ENCODE peak calls at places on chromosomes 5 and 9, in nine cellular contexts. Q is uterus, F is type B pancreatic cell, S is brain pericyte, M is mesenteric fat pad, A is colonic mucosa, G is SW 1271, W is D341Med, O is AG08395. R is an unnamed sample.

GRCh38 chr9:13485068-13485596 is 205.6 kb upstream of the MPDZ start:
- DNase-seq in Q (peak), F (no peak), S (no peak), M (no peak), A (no peak), G (no peak), W (no peak), O (peak), R (no peak)

GRCh38 chr9:11722957-11723356 is 970.2 kb upstream of the TYRP1 start:
- DNase-seq in Q (no peak), F (no peak), S (no peak), M (no peak), A (no peak), G (no peak), W (no peak), O (no peak), R (no peak)

GRCh38 chr5:150434502-150434901 is 15.0 kb downstream of the RPS14 start:
- DNase-seq in Q (no peak), F (no peak), S (no peak), M (no peak), A (no peak), G (no peak), W (no peak), O (peak), R (no peak)

GRCh38 chr5:100826133-100826532 is 76.9 kb downstream of the ST8SIA4 start:
- DNase-seq in Q (no peak), F (no peak), S (no peak), M (no peak), A (no peak), G (no peak), W (no peak), O (no peak), R (no peak)

GRCh38 chr5:131763968-131764367 is 32.8 kb downstream of the FNIP1 start:
- DNase-seq in Q (no peak), F (no peak), S (no peak), M (no peak), A (no peak), G (no peak), W (no peak), O (no peak), R (no peak)

GRCh38 chr5:111774525-111774924 is 17.5 kb upstream of the NREP start:
- DNase-seq in Q (no peak), F (no peak), S (no peak), M (no peak), A (peak), G (no peak), W (peak), O (no peak), R (no peak)

GRCh38 chr5:96807099-96807654 is 568 bp downstream of the ERAP1 start:
- DNase-seq in Q (peak), F (peak), S (peak), M (peak), A (peak), G (peak), W (peak), O (peak), R (no peak)

GRCh38 chr5:126395627-126396026 is 27.6 kb upstream of the GRAMD2B start:
- DNase-seq in Q (no peak), F (no peak), S (no peak), M (no peak), A (no peak), G (no peak), W (no peak), O (no peak), R (no peak)

GRCh38 chr9:87685871-87686519 is 39.9 kb upstream of the CTSL start:
- DNase-seq in Q (no peak), F (peak), S (no peak), M (peak), A (no peak), G (no peak), W (peak), O (no peak), R (no peak)

GRCh38 chr5:68303038-68303738 is 87.6 kb downstream of the PIK3R1 start:
- DNase-seq in Q (no peak), F (no peak), S (no peak), M (no peak), A (no peak), G (no peak), W (no peak), O (no peak), R (no peak)

GRCh38 chr9:93680445-93681315 is 104.3 kb downstream of the PHF2 start:
- DNase-seq in Q (peak), F (peak), S (no peak), M (peak), A (peak), G (no peak), W (peak), O (no peak), R (no peak)

GRCh38 chr5:104146652-104147051 is 584.1 kb upstream of the NUDT12 start:
- DNase-seq in Q (no peak), F (no peak), S (no peak), M (no peak), A (no peak), G (no peak), W (no peak), O (no peak), R (no peak)

GRCh38 chr5:65927497-65928340 is 1.3 kb downstream of the ERBIN start:
- DNase-seq in Q (no peak), F (no peak), S (no peak), M (no peak), A (peak), G (peak), W (no peak), O (peak), R (peak)

GRCh38 chr5:135535820-135536801 is at the start of gene NEUROG1:
- DNase-seq in Q (no peak), F (no peak), S (no peak), M (no peak), A (peak), G (no peak), W (peak), O (no peak), R (no peak)

GRCh38 chr5:59346987-59347386 is 546.5 kb downstream of the PDE4D start:
- DNase-seq in Q (no peak), F (no peak), S (no peak), M (no peak), A (no peak), G (no peak), W (no peak), O (no peak), R (no peak)

GRCh38 chr9:113594484-113595299 is 131.2 kb downstream of the RGS3 start:
- DNase-seq in Q (no peak), F (no peak), S (no peak), M (no peak), A (no peak), G (no peak), W (no peak), O (no peak), R (no peak)

GRCh38 chr9:18296702-18297531 is 177.0 kb upstream of the ADAMTSL1 start:
- DNase-seq in Q (no peak), F (no peak), S (no peak), M (no peak), A (no peak), G (no peak), W (peak), O (peak), R (no peak)

R was measured in CD4-positive, alpha-beta T cell.